ENCODE peak calls at places on chromosomes 12 and 14, in five cellular contexts. One of them, this sample, is unnamed.
A peak's percentile ranks its signal among the peaks of the same experiment; 100 is the strongest.

GRCh38 chr12:10364839-10365681 is 24.8 kb downstream of the KLRK1 start:
- DNase-seq in PC-3: peak; percentile 79
- DNase-seq in GM23248: peak; percentile 88
- DNase-seq in hepatocyte: peak; percentile 89
- DNase-seq in GM23338: peak; percentile 94
- DNase-seq in this sample: peak; percentile 91

GRCh38 chr12:100539209-100539608 is 34.3 kb upstream of the GAS2L3 start:
- DNase-seq in GM23338: peak; percentile 78
- DNase-seq in hepatocyte: peak; percentile 65
- DNase-seq in PC-3: peak; percentile 65
- DNase-seq in GM23248: peak; percentile 56
- DNase-seq in this sample: peak; percentile 15

GRCh38 chr12:52207895-52208294 is 16.1 kb upstream of the KRT80 start:
- DNase-seq in GM23338: no peak
- DNase-seq in GM23248: peak; percentile 86
- DNase-seq in hepatocyte: no peak
- DNase-seq in PC-3: peak; percentile 64
- DNase-seq in this sample: no peak

GRCh38 chr14:63551338-63551737 is 8.2 kb upstream of the PPP2R5E start:
- DNase-seq in hepatocyte: no peak
- DNase-seq in GM23338: no peak
- DNase-seq in PC-3: peak; percentile 60
- DNase-seq in GM23248: peak; percentile 65
- DNase-seq in this sample: no peak

GRCh38 chr12:10771132-10771733 is 31.2 kb downstream of the TAS2R7 start:
- DNase-seq in GM23338: peak; percentile 41
- DNase-seq in GM23248: peak; percentile 53
- DNase-seq in PC-3: peak; percentile 56
- DNase-seq in hepatocyte: peak; percentile 32
- DNase-seq in this sample: peak; percentile 27

GRCh38 chr12:4157122-4157521 is 116.4 kb upstream of the CCND2 start:
- DNase-seq in GM23248: no peak
- DNase-seq in PC-3: no peak
- DNase-seq in hepatocyte: no peak
- DNase-seq in GM23338: peak; percentile 50
- DNase-seq in this sample: no peak

GRCh38 chr12:49564241-49565118 is 3.5 kb downstream of the MCRS1 start:
- DNase-seq in hepatocyte: no peak
- DNase-seq in PC-3: no peak
- DNase-seq in GM23248: no peak
- DNase-seq in GM23338: no peak
- DNase-seq in this sample: no peak

GRCh38 chr14:76953196-76953945 is 75.1 kb downstream of the IRF2BPL start:
- DNase-seq in GM23338: peak; percentile 43
- DNase-seq in GM23248: peak; percentile 93
- DNase-seq in hepatocyte: peak; percentile 76
- DNase-seq in PC-3: peak; percentile 98
- DNase-seq in this sample: no peak

GRCh38 chr12:93954160-93955112 is 193.9 kb upstream of the PLXNC1 start:
- DNase-seq in hepatocyte: no peak
- DNase-seq in GM23248: peak; percentile 88
- DNase-seq in PC-3: no peak
- DNase-seq in GM23338: no peak
- DNase-seq in this sample: no peak

GRCh38 chr12:69502342-69503081 is 32.3 kb downstream of the FRS2 start:
- DNase-seq in hepatocyte: no peak
- DNase-seq in GM23338: no peak
- DNase-seq in GM23248: peak; percentile 70
- DNase-seq in PC-3: peak; percentile 89
- DNase-seq in this sample: no peak

GRCh38 chr14:32469388-32470160 is 140.5 kb downstream of the AKAP6 start:
- DNase-seq in hepatocyte: peak; percentile 49
- DNase-seq in GM23338: peak; percentile 60
- DNase-seq in GM23248: peak; percentile 78
- DNase-seq in PC-3: peak; percentile 67
- DNase-seq in this sample: peak; percentile 31

GRCh38 chr12:89181271-89181920 is 170.9 kb downstream of the DUSP6 start:
- DNase-seq in PC-3: peak; percentile 88
- DNase-seq in GM23248: peak; percentile 85
- DNase-seq in GM23338: no peak
- DNase-seq in hepatocyte: peak; percentile 15
- DNase-seq in this sample: no peak

GRCh38 chr12:88639361-88639760 is 59.1 kb upstream of the KITLG start:
- DNase-seq in GM23248: no peak
- DNase-seq in hepatocyte: peak; percentile 6
- DNase-seq in GM23338: no peak
- DNase-seq in PC-3: no peak
- DNase-seq in this sample: no peak

GRCh38 chr12:120468846-120469449 is 600 bp downstream of the SRSF9 start:
- DNase-seq in GM23248: peak; percentile 51
- DNase-seq in GM23338: no peak
- DNase-seq in PC-3: no peak
- DNase-seq in hepatocyte: peak; percentile 46
- DNase-seq in this sample: no peak

DNA sequence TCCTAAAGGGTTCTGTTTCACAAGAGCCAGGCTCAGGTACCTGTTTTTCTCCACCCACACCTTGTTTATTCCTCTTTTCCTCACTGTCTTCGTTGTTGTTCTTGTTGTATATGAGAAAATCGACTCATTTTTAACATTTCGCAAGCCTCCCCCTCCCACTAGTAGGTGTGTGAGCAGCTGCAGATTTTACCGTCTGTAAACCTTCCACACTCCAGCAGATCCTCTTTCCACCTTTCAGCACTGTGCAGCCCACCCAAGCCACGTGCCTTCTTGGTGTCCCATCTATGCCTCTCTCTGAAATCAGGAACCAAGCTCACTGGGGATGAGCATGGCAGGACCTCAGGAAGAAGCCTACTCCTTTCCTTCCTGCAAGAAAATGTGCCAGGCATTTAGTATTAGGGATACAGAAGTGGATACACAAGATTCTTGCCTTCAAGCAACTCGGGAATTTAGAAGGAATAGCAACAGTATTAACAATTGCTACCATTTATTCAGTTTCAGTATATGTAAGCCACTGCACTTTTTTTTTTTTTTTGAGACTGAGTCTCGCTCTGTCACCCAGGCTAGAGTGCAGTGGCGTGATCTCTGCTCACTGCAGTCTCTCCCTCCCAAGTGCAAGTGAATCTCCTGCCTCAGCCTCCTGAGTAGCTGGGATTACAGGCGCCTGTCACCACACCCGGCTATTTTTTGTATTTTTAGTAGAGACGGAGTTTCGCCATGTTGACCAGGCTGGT is 113.6 kb downstream of the CHST11 start:
- DNase-seq in GM23338: no peak
- DNase-seq in PC-3: no peak
- DNase-seq in hepatocyte: no peak
- DNase-seq in GM23248: no peak
- DNase-seq in this sample: peak; percentile 32
- H3K4me3 ChIP-seq in GM23338: no peak overlapping the region
- H3K4me3 ChIP-seq in PC-3: no peak overlapping the region
- H3K4me3 ChIP-seq in hepatocyte: no peak overlapping the region
- H3K4me3 ChIP-seq in GM23248: no peak overlapping the region
- H3K4me3 ChIP-seq in this sample: peak overlapping the region; percentile 16

DNA sequence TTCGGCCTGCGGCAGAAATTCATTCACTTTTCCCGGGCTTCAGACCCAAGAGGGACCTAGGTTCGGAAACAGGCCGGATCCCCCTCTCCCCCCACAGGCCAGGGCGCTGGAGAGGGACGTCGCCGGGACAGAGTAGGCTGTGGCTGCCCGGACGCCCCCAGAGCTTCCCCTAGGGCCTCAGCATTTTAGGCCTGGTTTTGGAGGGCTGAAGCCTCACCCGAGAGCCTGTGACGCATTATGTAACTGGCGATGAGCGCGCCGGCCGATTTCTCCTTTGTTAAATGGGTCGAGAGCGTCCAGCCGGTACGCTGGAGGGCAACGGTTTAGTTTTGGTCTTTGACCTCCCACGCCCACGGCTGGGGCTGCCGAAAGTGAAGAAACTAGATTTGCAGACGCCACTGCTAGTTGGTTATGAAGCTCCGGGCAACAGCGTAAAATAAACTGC is 657 bp downstream of the PEBP1 start:
- DNase-seq in PC-3: peak; percentile 54
- DNase-seq in GM23338: peak; percentile 71
- DNase-seq in GM23248: peak; percentile 85
- DNase-seq in hepatocyte: peak; percentile 71
- DNase-seq in this sample: peak; percentile 35
- TF ChIP-seq EZH2phosphoT487 in PC-3: no peak
- TF ChIP-seq EZH2phosphoT487 in GM23338: no peak
- TF ChIP-seq EZH2phosphoT487 in GM23248: no peak
- TF ChIP-seq EZH2phosphoT487 in hepatocyte: no peak
- TF ChIP-seq EZH2phosphoT487 in this sample: no peak

DNA sequence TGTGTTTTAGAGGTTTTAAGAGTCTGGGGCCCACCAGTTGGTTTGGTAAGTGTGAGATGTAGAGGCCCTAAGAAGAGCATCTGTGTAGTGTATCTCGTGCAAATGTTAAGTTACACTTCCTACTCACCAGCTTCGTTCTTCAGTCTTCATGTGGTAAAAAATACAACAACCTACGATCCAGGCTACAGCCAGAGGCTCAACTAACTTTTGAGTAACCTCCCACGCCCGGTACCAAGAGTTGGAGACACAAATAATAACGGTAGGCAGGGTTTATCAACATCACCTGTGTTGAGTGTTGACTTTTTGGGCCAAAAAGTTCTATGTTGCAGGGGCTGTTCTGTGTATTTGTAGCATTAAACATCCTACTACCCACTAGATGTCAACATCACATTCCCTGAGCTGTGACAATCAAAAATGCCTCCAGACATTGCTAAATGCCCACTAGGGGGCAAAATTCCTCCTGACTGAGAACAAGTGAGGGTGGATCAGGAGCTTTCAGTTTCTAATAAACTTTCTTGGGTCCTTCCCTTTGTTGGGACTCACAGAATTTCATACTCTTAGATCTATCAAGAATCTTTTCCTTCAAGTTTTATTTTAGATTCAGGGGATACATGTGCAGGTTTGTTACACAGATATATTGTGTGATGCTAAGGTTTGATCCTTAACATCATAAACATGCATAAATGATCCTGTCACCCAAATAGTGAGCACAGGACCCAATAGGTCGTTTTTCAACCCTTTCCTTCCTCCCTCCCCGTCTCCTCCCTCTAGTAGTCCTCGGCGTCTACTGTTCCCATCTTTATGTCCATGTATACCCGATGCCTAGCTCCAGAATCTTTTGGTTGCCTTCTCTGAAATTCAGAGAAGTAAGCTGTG is 94.7 kb downstream of the SLC2A13 start:
- DNase-seq in GM23338: peak; percentile 93
- DNase-seq in PC-3: peak; percentile 76
- DNase-seq in GM23248: peak; percentile 84
- DNase-seq in hepatocyte: peak; percentile 83
- DNase-seq in this sample: peak; percentile 86
- H3K4me3 ChIP-seq in GM23338: no peak overlapping the region
- H3K4me3 ChIP-seq in PC-3: no peak overlapping the region
- H3K4me3 ChIP-seq in GM23248: peak overlapping the region; percentile 55
- H3K4me3 ChIP-seq in hepatocyte: no peak overlapping the region
- H3K4me3 ChIP-seq in this sample: peak overlapping the region; percentile 41

GRCh38 chr12:103197725-103198388 is 240.4 kb downstream of the ASCL1 start:
- DNase-seq in GM23338: peak; percentile 27
- DNase-seq in GM23248: no peak
- DNase-seq in PC-3: no peak
- DNase-seq in hepatocyte: no peak
- DNase-seq in this sample: no peak

GRCh38 chr12:103196467-103196866 is 239.0 kb downstream of the ASCL1 start:
- DNase-seq in GM23248: no peak
- DNase-seq in hepatocyte: no peak
- DNase-seq in PC-3: no peak
- DNase-seq in GM23338: no peak
- DNase-seq in this sample: no peak

DNA sequence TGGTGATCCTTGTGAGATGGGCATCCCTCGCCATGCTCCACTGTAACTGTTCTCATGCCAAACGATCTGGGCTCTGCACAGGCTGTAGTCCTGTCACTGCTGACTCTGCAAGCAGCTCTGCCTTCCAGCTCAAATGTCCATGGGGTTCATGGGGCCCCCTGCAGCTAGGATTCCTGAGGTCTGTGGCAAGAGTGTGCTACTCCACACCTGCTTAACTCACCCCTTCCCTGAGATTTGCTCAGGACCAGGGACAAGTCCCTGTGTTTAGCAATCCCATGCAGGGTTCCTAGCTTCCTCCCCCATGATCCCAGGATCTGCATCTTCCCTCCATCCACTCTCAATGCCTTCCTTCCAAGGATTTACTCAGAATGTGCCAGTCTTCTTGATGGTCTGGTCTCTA is 241.0 kb downstream of the ASCL1 start:
- DNase-seq in PC-3: no peak
- DNase-seq in GM23248: no peak
- DNase-seq in GM23338: peak; percentile 12
- DNase-seq in hepatocyte: no peak
- DNase-seq in this sample: no peak
- TF ChIP-seq EZH2phosphoT487 in PC-3: no peak
- TF ChIP-seq EZH2phosphoT487 in GM23248: no peak
- TF ChIP-seq EZH2phosphoT487 in GM23338: no peak
- TF ChIP-seq EZH2phosphoT487 in hepatocyte: no peak
- TF ChIP-seq EZH2phosphoT487 in this sample: no peak

GRCh38 chr12:54504550-54504949 is 7.0 kb downstream of the NCKAP1L start:
- DNase-seq in GM23248: no peak
- DNase-seq in hepatocyte: no peak
- DNase-seq in PC-3: no peak
- DNase-seq in GM23338: no peak
- DNase-seq in this sample: no peak

GRCh38 chr12:54497883-54498282 is 331 bp downstream of the NCKAP1L start:
- DNase-seq in GM23338: no peak
- DNase-seq in hepatocyte: no peak
- DNase-seq in GM23248: no peak
- DNase-seq in PC-3: no peak
- DNase-seq in this sample: no peak

GRCh38 chr12:54502485-54502884 is 4.9 kb downstream of the NCKAP1L start:
- DNase-seq in GM23248: no peak
- DNase-seq in hepatocyte: no peak
- DNase-seq in GM23338: no peak
- DNase-seq in PC-3: no peak
- DNase-seq in this sample: no peak
- H3K4me3 ChIP-seq in GM23248: no peak overlapping the region
- H3K4me3 ChIP-seq in hepatocyte: no peak overlapping the region
- H3K4me3 ChIP-seq in GM23338: no peak overlapping the region
- H3K4me3 ChIP-seq in PC-3: no peak overlapping the region
- H3K4me3 ChIP-seq in this sample: peak overlapping the region; percentile 23

DNA sequence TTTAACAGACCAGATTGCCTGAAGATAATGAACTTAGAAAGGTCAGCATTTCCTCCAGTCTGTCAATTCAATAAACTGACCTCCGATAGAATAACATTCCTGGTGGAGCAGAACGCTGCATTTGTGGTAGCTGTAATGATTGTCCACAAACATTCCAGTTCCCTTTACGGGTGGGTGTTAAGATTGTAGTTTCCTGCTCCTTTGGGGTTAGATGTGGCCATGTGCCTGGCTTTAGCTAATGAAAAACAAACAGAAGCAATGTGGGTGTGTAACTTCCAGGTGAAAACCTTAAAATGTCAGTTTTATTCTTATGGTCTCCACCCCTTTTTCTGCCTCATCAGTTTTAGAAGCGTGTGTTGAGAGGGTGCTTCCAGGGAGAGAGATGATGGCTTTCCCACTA is 217.3 kb upstream of the CRY1 start:
- DNase-seq in PC-3: no peak
- DNase-seq in GM23248: no peak
- DNase-seq in hepatocyte: no peak
- DNase-seq in GM23338: no peak
- DNase-seq in this sample: no peak
- TF ChIP-seq EZH2phosphoT487 in PC-3: no peak
- TF ChIP-seq EZH2phosphoT487 in GM23248: no peak
- TF ChIP-seq EZH2phosphoT487 in hepatocyte: no peak
- TF ChIP-seq EZH2phosphoT487 in GM23338: no peak
- TF ChIP-seq EZH2phosphoT487 in this sample: no peak

GRCh38 chr14:37899365-37899764 is 303.9 kb downstream of the TTC6 start:
- DNase-seq in PC-3: no peak
- DNase-seq in GM23248: no peak
- DNase-seq in GM23338: no peak
- DNase-seq in hepatocyte: no peak
- DNase-seq in this sample: no peak
- H3K4me3 ChIP-seq in PC-3: no peak overlapping the region
- H3K4me3 ChIP-seq in GM23248: no peak overlapping the region
- H3K4me3 ChIP-seq in GM23338: no peak overlapping the region
- H3K4me3 ChIP-seq in hepatocyte: no peak overlapping the region
- H3K4me3 ChIP-seq in this sample: no peak overlapping the region